ENCODE peak calls at places on chromosomes 2 and 18, in four cellular contexts. M is kidney, I is body of pancreas, W is thoracic aorta. Z is an unnamed sample. For H3K4me1, the result is how much of the 10 kb centered on the place peaks cover.

GRCh38 chr2:173151671-173152398 is 76.2 kb downstream of the MAP3K20 start:
- DNase-seq in W (no peak), I (no peak), M (no peak), Z (no peak)

GRCh38 chr2:56217106-56217505 is 33.3 kb downstream of the CCDC85A start:
- DNase-seq in I (no peak), M (no peak), W (no peak), Z (no peak)

GRCh38 chr18:59681521-59682004 is 15.7 kb downstream of the CCBE1 start:
- DNase-seq in I (no peak), W (no peak), M (no peak), Z (no peak)

GRCh38 chr2:46749042-46749461 is 166.6 kb downstream of the MCFD2 start:
- DNase-seq in W (no peak), M (no peak), I (no peak), Z (no peak)

GRCh38 chr18:5467666-5468065 is 76.1 kb downstream of the EPB41L3 start:
- DNase-seq in M (no peak), W (no peak), I (no peak), Z (no peak)

GRCh38 chr2:71949537-71949798 is 198.2 kb downstream of the CYP26B1 start:
- DNase-seq in M (no peak), I (no peak), W (no peak), Z (no peak)

GRCh38 chr2:17518212-17519154 is at the start of gene RAD51AP2:
- DNase-seq in W (peak), I (peak), M (peak), Z (peak)

GRCh38 chr2:106193491-106193976 is 567 bp downstream of the UXS1 start:
- DNase-seq in W (no peak), I (peak), M (no peak), Z (no peak)

GRCh38 chr2:145715601-145716000 is 1195.7 kb upstream of the ZEB2 start:
- DNase-seq in I (no peak), W (no peak), M (no peak), Z (no peak)

GRCh38 chr18:23459530-23459921 is 6.4 kb downstream of the RIOK3 start:
- DNase-seq in I (no peak), M (no peak), W (no peak), Z (no peak)

GRCh38 chr18:23460285-23461273 is 7.5 kb downstream of the RIOK3 start:
- DNase-seq in I (no peak), W (no peak), M (no peak), Z (no peak)

GRCh38 chr18:23458830-23459529 is 5.9 kb downstream of the RIOK3 start:
- DNase-seq in M (no peak), I (no peak), W (no peak), Z (no peak)

GRCh38 chr18:23453657-23454011 is 547 bp downstream of the RIOK3 start:
- DNase-seq in I (peak), M (no peak), W (no peak), Z (no peak)

GRCh38 chr18:23456835-23457234 is 3.7 kb downstream of the RIOK3 start:
- DNase-seq in M (no peak), I (no peak), W (no peak), Z (no peak)
- H3K4me1 ChIP-seq in M (under half), I (half or more), W (half or more), Z (half or more)

GRCh38 chr2:66240284-66240683 is 194.6 kb upstream of the MEIS1 start:
- DNase-seq in M (no peak), I (no peak), W (no peak), Z (peak)
- H3K27ac ChIP-seq in M (no peak), I (no peak), W (no peak), Z (no peak)

DNA sequence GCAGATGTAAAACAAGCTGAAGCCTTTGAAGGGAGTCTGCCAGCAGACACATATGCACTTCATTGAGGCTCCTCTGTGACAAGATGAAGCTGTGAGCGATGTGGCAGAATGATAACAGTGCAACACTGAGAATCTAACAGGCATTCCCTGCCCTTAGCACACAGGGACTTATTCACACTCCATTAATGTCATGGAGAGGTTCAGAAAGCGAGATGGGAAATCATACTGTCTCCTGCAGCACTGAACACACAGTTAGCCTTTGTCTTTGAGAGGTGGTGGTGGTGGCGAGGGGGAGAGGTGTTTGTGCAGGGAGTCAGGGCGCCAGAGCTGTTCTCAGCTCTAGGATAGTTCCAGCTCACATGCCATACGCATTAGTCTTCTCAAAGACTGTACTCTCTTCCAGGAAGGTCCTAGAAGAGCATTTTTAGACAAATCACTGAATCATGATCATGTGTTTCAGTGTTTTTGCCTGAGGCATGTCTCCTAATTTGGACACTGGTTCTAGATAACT is 93.4 kb upstream of the ITGB6 start:
- DNase-seq in I (no peak), W (no peak), M (peak), Z (no peak)
- H3K4me1 ChIP-seq in I (under half), W (half or more), M (under half), Z (half or more)

DNA sequence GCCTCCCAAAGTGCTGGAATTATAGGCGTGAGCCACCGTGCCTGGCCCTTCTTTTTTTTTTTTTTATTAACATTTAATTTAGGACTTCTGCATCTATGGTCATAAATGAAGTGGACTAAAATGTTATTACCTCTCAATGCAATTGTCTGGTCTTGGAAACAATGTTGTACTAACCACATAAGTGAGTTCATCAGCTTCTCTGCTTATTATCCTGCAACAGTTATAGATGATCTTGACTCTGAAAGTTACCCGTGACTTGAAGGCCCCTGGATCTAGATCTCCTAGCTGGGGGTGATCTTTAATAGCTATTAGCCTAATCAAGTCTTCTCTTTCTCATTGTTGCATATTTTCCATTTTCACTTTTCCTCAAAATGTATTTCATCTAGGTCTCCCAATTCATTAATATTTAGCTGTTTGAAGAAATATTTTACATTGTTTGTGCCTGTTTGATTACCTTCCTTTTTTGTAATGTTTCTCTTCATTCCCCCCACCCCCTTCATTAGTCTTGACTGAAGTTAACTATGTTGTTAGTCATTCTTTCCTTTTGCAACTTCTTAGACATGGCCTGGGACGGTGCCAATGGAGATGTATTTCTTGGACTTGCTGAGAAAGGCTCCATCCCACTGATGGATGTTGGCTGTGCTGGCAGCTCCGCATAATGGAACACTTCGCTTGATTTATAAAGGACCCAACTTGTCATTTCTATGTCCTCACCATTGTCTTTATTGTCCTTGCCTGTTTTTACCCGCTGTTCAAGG is 141.6 kb upstream of the RIOK3 start:
- DNase-seq in I (peak), W (peak), M (peak), Z (peak)
- H3K27ac ChIP-seq in I (no peak), W (peak), M (peak), Z (no peak)

Z was measured in tibial nerve.